ENCODE peak calls at places on chromosomes 1 and 21, in six cellular contexts. B is tibial artery, Y is HCT116, O is lower lobe of right lung, V is colonic mucosa, E is A549. G is an unnamed sample. For H3K4me1, the result is how much of the 10 kb centered on the place peaks cover.

GRCh38 chr1:200925821-200926220 is 31.1 kb downstream of the INAVA start:
- DNase-seq in B (no peak), Y (no peak), O (no peak), V (no peak), E (no peak), G (no peak)

GRCh38 chr1:201476670-201477344 is 7.8 kb upstream of the PHLDA3 start:
- DNase-seq in B (no peak), Y (no peak), O (peak), V (no peak), E (no peak), G (no peak)

GRCh38 chr1:235642021-235642942 is 7.3 kb downstream of the GNG4 start:
- DNase-seq in B (no peak), Y (peak), O (no peak), V (no peak), E (no peak), G (no peak)

GRCh38 chr1:100866041-100866900 is 28.4 kb downstream of the EXTL2 start:
- DNase-seq in B (no peak), Y (peak), O (no peak), V (no peak), E (peak), G (no peak)

GRCh38 chr21:34813266-34813886 is 144.6 kb downstream of the CLIC6 start:
- DNase-seq in B (no peak), Y (no peak), O (no peak), V (no peak), E (peak), G (no peak)

GRCh38 chr1:173821680-173822079 is 2.8 kb upstream of the DARS2 start:
- DNase-seq in B (no peak), Y (no peak), O (no peak), V (no peak), E (no peak), G (no peak)

GRCh38 chr21:31732538-31732864 is 583 bp upstream of the SCAF4 start:
- DNase-seq in B (no peak), Y (no peak), O (no peak), V (no peak), E (no peak), G (no peak)

GRCh38 chr21:41684381-41685245 is 82.2 kb downstream of the RIPK4 start:
- DNase-seq in B (peak), Y (no peak), O (no peak), V (no peak), E (peak), G (no peak)

GRCh38 chr1:55051621-55052020 is 12.3 kb downstream of the PCSK9 start:
- DNase-seq in B (no peak), Y (no peak), O (no peak), V (no peak), E (no peak), G (no peak)

GRCh38 chr1:241677171-241677570 is 25.1 kb downstream of the WDR64 start:
- DNase-seq in B (no peak), Y (no peak), O (no peak), V (no peak), E (no peak), G (no peak)

DNA sequence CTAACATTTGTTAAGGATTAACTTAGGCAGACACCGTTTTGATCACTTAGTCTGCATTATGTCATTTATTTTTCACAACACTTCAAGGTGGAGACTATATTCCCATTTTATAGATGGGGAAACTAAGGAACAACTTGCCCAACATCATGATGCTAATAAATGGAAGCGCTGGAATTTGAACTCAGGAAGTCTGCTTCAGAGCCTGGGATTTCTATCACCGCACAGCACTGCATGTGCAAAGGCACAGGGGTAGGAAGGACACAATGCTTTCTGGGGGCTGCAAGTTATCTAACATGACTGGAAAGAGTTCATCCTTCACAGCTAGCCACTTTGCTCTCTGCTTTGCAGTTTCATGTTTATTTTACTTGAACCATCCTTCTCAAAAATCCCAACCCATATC is 100.5 kb downstream of the UBR4 start:
- DNase-seq in B (no peak), Y (no peak), O (no peak), V (no peak), E (no peak), G (no peak)
- TF ChIP-seq CTCF in B (no peak), Y (no peak), O (no peak), V (no peak), E (no peak), G (no peak)

DNA sequence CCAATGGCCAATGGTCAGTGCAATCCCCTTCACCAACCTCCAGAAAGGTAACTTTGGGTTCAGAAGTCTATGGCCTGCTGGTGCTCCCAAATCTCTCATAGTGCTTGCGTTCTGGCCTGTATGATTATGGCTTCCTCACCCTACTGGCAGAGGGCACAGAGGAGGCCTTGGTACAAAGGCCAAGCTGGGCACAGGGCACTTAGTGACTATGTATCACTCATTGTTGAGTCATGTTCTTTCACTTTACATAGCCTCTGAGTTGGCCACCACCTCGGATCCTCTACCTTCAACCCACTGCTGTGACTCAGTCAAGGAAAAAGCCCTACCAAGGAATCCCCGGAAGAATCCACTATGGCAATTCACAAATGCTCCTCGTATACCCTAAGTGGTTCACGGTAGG is 72.0 kb upstream of the RALGPS2 start:
- DNase-seq in B (no peak), Y (peak), O (no peak), V (peak), E (peak), G (no peak)
- H3K4me1 ChIP-seq in B (under half), Y (under half), O (under half), V (under half), E (under half), G (under half)

DNA sequence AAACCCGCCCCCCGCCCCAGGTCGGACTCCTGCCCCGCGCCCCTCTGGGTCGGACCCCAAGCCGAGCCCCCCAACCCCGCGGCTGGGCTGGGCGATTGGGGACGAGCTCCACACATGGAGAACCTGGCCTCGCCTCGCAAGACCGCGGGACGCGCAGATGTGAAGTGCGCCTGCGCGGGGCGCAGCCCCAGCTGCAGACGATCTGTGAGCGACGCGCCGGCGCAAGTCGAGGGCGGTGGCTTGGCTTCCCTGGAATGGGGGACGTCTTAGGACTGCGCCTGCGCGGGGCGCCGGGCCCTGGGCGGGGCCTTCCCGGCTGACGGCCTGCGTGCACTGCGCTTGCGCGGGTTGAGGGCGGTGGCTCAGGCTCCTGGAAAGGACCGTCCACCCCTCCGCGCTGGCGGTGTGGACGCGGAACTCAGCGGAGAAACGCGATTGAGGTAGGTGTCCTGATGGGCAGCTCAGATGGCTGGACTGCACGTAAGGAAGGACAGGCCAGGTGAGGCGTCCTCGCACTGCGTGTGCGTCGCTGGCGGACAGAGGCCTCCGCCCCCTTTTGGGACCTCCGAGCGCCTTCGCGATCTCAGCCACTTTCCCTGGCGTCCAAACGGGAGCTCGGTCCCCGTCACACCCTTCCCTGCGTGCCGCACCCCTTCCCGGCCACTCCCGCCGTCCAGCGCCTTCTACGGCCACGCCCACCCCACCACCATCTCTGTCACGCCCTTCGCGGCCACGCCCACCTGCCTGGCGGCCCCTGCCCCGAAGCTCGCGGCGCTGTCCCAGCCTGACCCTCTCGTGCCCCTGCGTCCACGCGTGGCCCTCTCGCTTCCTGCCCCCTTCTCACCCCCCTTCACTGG is at the start of gene PRMT2:
- DNase-seq in B (peak), Y (peak), O (peak), V (peak), E (peak), G (peak)
- TF ChIP-seq CTCF in B (no peak), Y (no peak), O (no peak), V (no peak), E (no peak), G (no peak)

GRCh38 chr1:26015358-26015757 is 6.2 kb upstream of the EXTL1 start:
- DNase-seq in B (no peak), Y (no peak), O (peak), V (no peak), E (no peak), G (no peak)
- H3K4me1 ChIP-seq in B (under half), Y (under half), O (under half), V (under half), E (under half), G (under half)

GRCh38 chr1:41775961-41776585 is 142.6 kb downstream of the HIVEP3 start:
- DNase-seq in B (peak), Y (no peak), O (no peak), V (no peak), E (no peak), G (no peak)

GRCh38 chr1:41780916-41781315 is 137.8 kb downstream of the HIVEP3 start:
- DNase-seq in B (no peak), Y (no peak), O (no peak), V (no peak), E (no peak), G (no peak)

GRCh38 chr1:41780322-41780721 is 138.4 kb downstream of the HIVEP3 start:
- DNase-seq in B (no peak), Y (no peak), O (no peak), V (no peak), E (no peak), G (no peak)

GRCh38 chr1:41776896-41777431 is 141.8 kb downstream of the HIVEP3 start:
- DNase-seq in B (peak), Y (no peak), O (peak), V (no peak), E (no peak), G (peak)

DNA sequence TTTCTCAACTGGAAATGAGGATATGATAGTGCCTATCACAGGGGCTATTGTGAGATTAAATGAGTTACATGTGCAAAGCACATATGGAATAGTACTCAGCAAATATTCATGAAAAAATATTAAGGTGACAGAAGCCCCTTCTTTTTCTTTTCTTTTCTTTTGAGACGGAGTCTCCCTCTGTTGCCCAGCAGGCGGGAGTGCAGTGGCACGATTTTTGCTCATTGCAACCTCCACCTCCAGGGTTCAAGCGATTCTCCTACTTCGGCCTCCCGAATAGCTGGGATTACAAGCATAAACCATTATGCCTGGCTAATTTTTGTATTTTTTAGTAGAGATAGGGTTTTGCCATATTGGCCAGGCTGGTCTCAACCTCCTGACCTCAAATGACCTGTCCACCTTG is 139.4 kb downstream of the HIVEP3 start:
- DNase-seq in B (no peak), Y (no peak), O (no peak), V (no peak), E (no peak), G (no peak)
- TF ChIP-seq CTCF in B (no peak), Y (peak), O (no peak), V (no peak), E (no peak), G (no peak)

GRCh38 chr1:10659218-10659617 is 137.2 kb downstream of the CASZ1 start:
- DNase-seq in B (no peak), Y (no peak), O (no peak), V (no peak), E (no peak), G (no peak)
- H3K4me1 ChIP-seq in B (under half), Y (under half), O (under half), V (under half), E (under half), G (under half)

DNA sequence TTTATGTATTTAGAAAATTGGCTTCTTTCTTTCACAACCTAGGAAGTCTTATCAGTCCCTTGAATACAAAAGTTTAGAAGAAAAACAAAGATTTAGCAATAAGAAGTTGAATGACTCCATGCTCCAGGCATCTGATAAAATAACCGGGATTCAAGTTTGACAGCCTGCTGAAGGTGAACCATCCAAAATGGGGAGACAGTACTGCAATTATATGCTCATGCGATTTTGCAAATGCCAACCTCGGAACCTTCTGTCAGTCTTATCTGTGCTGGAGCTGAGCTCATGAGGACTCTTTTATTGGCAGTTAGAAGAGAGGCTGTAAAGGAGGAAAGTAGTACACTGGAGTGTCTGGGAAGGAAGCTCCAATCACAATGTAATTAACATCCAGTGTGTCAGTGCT is 169.9 kb downstream of the GALNT2 start:
- DNase-seq in B (no peak), Y (no peak), O (no peak), V (no peak), E (no peak), G (no peak)
- TF ChIP-seq CTCF in B (no peak), Y (no peak), O (no peak), V (no peak), E (no peak), G (no peak)